ENCODE peak calls at places on chromosomes 5 and 9, in six cellular contexts. N, H, X, I, P and G are unnamed samples. For H3K9me3, the result is how much of the 10 kb centered on the place peaks cover.

GRCh38 chr5:129398279-129398678 is 61.8 kb upstream of the ADAMTS19 start:
- DNase-seq in N (no peak), P (no peak), I (no peak), H (no peak), X (no peak), G (no peak)

GRCh38 chr9:114168281-114169028 is 13.1 kb downstream of the COL27A1 start:
- DNase-seq in X (no peak), H (no peak), P (no peak), N (no peak), I (no peak), G (no peak)

GRCh38 chr5:32001284-32001683 is 172.8 kb downstream of the GOLPH3 start:
- DNase-seq in N (no peak), I (no peak), P (no peak), X (no peak), H (no peak), G (no peak)

GRCh38 chr9:104860280-104860679 is 67.7 kb downstream of the ABCA1 start:
- DNase-seq in I (no peak), P (no peak), H (peak), X (no peak), N (no peak), G (no peak)

GRCh38 chr9:75087279-75087823 is 604 bp downstream of the NMRK1 start:
- DNase-seq in P (peak), H (peak), I (no peak), N (no peak), X (no peak), G (peak)

GRCh38 chr9:95721132-95721531 is 154.4 kb upstream of the ERCC6L2 start:
- DNase-seq in N (no peak), I (no peak), X (no peak), P (no peak), H (no peak), G (no peak)

GRCh38 chr5:170467000-170467707 is 36.7 kb upstream of the KCNIP1 start:
- DNase-seq in H (peak), P (peak), X (no peak), N (no peak), I (no peak), G (peak)

GRCh38 chr9:91033802-91034201 is 232.2 kb downstream of the SYK start:
- DNase-seq in P (peak), X (no peak), N (no peak), I (peak), H (no peak), G (peak)

GRCh38 chr5:142618125-142618524 is 67.8 kb downstream of the FGF1 start:
- DNase-seq in X (no peak), I (no peak), H (peak), P (no peak), N (no peak), G (peak)

GRCh38 chr9:133691191-133691590 is 47.0 kb downstream of the SARDH start:
- DNase-seq in I (no peak), H (no peak), P (no peak), N (no peak), X (no peak), G (no peak)

GRCh38 chr5:157575096-157575872 is at the start of gene ADAM19:
- DNase-seq in H (peak), P (peak), X (peak), N (peak), I (no peak), G (peak)

GRCh38 chr9:128409998-128410397 is 10.7 kb upstream of the CERCAM start:
- DNase-seq in X (no peak), N (no peak), I (no peak), P (no peak), H (no peak), G (peak)

GRCh38 chr5:168790037-168790635 is 211.0 kb upstream of the PANK3 start:
- DNase-seq in N (no peak), P (no peak), I (no peak), H (no peak), X (no peak), G (no peak)

GRCh38 chr5:11853140-11853539 is 51.1 kb downstream of the CTNND2 start:
- DNase-seq in X (no peak), I (no peak), N (no peak), P (no peak), H (no peak), G (no peak)

GRCh38 chr5:176172246-176172645 is 66.0 kb upstream of the SIMC1 start:
- DNase-seq in H (no peak), P (no peak), N (no peak), X (no peak), I (no peak), G (no peak)

GRCh38 chr9:37969130-37969529 is 65.2 kb upstream of the SLC25A51 start:
- DNase-seq in P (no peak), H (peak), X (no peak), I (no peak), N (no peak), G (no peak)

GRCh38 chr9:127817881-127818434 is 15.3 kb downstream of the FPGS start:
- DNase-seq in H (no peak), N (no peak), X (no peak), P (no peak), I (no peak), G (no peak)

GRCh38 chr5:98492258-98492657 is 281.2 kb upstream of the RGMB start:
- DNase-seq in P (no peak), N (no peak), H (no peak), I (no peak), X (no peak), G (no peak)

GRCh38 chr9:5040730-5041389 is 55.8 kb downstream of the JAK2 start:
- DNase-seq in N (no peak), X (no peak), H (no peak), I (no peak), P (no peak), G (no peak)

GRCh38 chr5:52802272-52803011 is 14.7 kb downstream of the ITGA1 start:
- DNase-seq in N (no peak), X (no peak), H (peak), I (no peak), P (no peak), G (no peak)

GRCh38 chr5:175765858-175766257 is 105.5 kb upstream of the CPLX2 start:
- DNase-seq in X (no peak), P (no peak), N (no peak), I (no peak), H (no peak), G (no peak)

GRCh38 chr5:76363385-76364261 is 39.5 kb upstream of the IQGAP2 start:
- DNase-seq in X (no peak), H (no peak), I (no peak), N (no peak), P (no peak), G (no peak)

GRCh38 chr9:77980622-77981021 is 51.0 kb downstream of the GNAQ start:
- DNase-seq in I (no peak), X (no peak), H (peak), N (no peak), P (no peak), G (no peak)

GRCh38 chr9:128624566-128624965 is 32.1 kb downstream of the DYNC2I2 start:
- DNase-seq in I (no peak), X (no peak), P (no peak), H (no peak), N (no peak), G (no peak)

DNA sequence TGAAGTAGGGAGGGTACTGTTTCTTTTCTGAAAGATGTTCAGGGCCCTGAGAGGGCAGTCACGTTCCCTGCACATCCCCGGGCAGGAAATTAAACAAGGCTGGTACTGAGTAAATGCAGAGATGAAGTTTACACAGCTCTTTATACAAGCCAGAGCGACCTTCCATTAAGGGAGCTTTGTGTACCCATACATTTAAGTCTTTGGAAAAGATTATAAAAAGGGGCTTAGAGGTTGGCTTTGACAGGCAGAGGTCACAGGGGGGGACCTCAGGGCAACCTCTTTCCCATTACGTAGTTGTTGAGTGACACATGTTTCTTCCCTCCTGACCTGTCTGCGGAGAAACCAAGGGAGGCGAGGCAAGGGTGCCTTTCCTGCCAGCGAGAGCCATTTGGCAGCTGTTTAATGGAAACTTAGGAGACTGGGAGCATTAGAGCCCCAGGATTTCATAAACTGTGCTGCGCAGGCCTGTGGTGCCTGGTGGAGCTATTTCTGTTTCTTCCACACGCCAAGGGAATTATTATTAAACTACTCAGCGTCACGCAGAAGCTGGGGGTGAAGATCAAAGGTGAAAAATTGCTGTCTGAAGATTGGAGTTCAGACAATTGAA is 3.1 kb upstream of the SMIM32 start:
- DNase-seq in P (no peak), H (no peak), X (no peak), N (no peak), I (no peak), G (no peak)
- H3K23ac ChIP-seq in P (no peak), H (no peak), X (no peak), N (no peak), I (no peak), G (no peak)

GRCh38 chr5:62418462-62419076 is 6.0 kb downstream of the IPO11 start:
- DNase-seq in N (no peak), H (no peak), P (no peak), I (no peak), X (no peak), G (no peak)

GRCh38 chr5:62412549-62413329 is at the start of gene IPO11:
- DNase-seq in H (peak), X (peak), I (peak), N (peak), P (peak), G (peak)
- H3K9me3 ChIP-seq in H (under half), X (under half), I (under half), N (under half), P (under half), G (under half)

DNA sequence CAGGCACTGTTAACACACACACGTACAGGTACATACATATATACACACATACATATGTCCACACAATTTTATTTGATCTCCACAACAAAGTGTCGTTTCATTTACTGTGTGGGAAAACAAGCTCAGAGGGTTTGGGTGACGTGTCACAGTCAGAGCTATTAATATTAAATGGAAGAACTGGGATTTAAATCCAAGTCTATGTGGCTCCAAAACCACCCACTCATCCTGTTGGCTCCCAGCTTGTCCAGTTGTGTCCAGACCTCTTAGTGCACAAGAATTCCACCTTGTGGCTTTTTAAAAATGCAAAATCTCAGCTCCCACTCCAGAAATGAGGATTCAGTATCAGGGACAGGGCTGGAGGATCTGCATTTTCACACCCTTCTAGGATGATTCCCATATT is 52.3 kb upstream of the PTPDC1 start:
- DNase-seq in N (no peak), H (no peak), X (no peak), I (no peak), P (no peak), G (no peak)
- H3K23ac ChIP-seq in N (no peak), H (no peak), X (no peak), I (no peak), P (no peak), G (no peak)

GRCh38 chr5:178986326-178986960 is 8.7 kb downstream of the GRM6 start:
- DNase-seq in X (no peak), H (no peak), N (no peak), P (no peak), I (no peak), G (no peak)
- H3K9me3 ChIP-seq in X (under half), H (half or more), N (half or more), P (half or more), I (half or more), G (under half)

GRCh38 chr9:137281345-137282116 is 4.0 kb downstream of the TOR4A start:
- DNase-seq in P (no peak), N (no peak), H (no peak), X (peak), I (peak), G (no peak)
- H3K23ac ChIP-seq in P (no peak), N (no peak), H (no peak), X (peak), I (no peak), G (no peak)

DNA sequence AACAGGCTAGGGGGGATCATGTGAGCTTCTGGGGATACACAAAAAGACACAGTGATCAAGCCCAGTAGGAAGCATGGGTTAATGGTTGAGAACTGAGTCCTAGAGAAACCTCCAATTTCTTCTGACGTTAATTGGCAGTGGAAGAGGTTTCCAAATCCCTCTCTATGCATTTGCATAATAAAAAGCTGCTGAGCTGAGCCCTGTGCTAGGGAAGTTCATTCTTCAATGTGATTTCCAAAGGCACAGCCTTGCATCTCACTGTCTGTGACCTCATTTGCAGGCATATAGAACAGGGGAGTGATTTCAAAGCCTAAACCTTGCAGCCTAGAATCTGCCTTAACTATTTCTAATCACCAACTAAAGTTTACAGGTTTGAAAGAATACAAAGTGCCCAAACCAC is 797 bp downstream of the DNAH5 start:
- DNase-seq in H (no peak), X (no peak), I (no peak), P (no peak), N (no peak), G (no peak)
- H3K9me3 ChIP-seq in H (under half), X (under half), I (under half), P (under half), N (under half), G (under half)

GRCh38 chr9:69671904-69672827 is at the start of gene APBA1:
- DNase-seq in I (peak), P (peak), N (no peak), X (peak), H (peak), G (peak)
- H3K23ac ChIP-seq in I (no peak), P (peak), N (no peak), X (peak), H (peak), G (peak)

GRCh38 chr5:5077236-5077635 is 62.9 kb upstream of the ADAMTS16 start:
- DNase-seq in N (no peak), P (no peak), H (no peak), X (no peak), I (no peak), G (no peak)
- H3K9me3 ChIP-seq in N (under half), P (under half), H (under half), X (under half), I (under half), G (under half)

GRCh38 chr5:171957591-171958251 is 48.7 kb downstream of the FBXW11 start:
- DNase-seq in I (no peak), P (no peak), H (no peak), N (no peak), X (no peak), G (no peak)
- H3K23ac ChIP-seq in I (no peak), P (no peak), H (peak), N (no peak), X (no peak), G (peak)

DNA sequence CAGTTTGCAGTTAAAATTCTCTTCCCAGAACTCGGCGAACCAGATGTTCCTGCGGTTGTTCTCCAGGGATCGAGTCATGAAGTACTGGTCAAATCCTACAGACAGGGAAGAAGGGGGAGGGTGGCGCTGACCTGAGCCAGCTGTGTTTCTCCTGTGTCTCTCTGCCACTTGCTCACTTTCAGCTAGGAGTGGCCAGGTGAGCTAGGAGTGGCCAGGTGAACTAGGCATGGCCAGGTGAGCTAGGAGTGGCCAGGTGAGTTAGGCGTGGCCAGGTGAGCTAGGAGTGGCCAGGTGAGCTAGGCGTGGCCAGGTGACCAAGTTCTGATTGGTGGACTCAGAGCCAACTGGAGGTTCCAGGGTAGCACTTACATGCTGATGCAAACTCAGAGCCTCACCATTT is 5.8 kb downstream of the GRM6 start:
- DNase-seq in H (no peak), I (no peak), X (no peak), N (no peak), P (no peak), G (no peak)
- H3K9me3 ChIP-seq in H (half or more), I (under half), X (under half), N (half or more), P (half or more), G (under half)